ENCODE peak calls at places on chromosomes 5 and 9, in ten cellular contexts. U, B, C, E, G, Z, I, R, O and H are unnamed samples.

GRCh38 chr5:177124486-177124991 is 9.0 kb upstream of the NSD1 start:
- DNase-seq in U (no peak), B (peak; percentile 5), C (no peak), E (no peak), G (no peak), Z (no peak), I (peak; percentile 89), R (no peak), O (no peak), H (no peak)

GRCh38 chr9:124887832-124888231 is 25.9 kb downstream of the ARPC5L start:
- DNase-seq in U (no peak), B (no peak), C (no peak), E (no peak), G (no peak), Z (no peak), I (no peak), R (no peak), O (no peak), H (no peak)

GRCh38 chr5:159735749-159736660 is 180.3 kb upstream of the ADRA1B start:
- DNase-seq in U (no peak), B (no peak), C (no peak), E (no peak), G (no peak), Z (no peak), I (no peak), R (no peak), O (no peak), H (no peak)

GRCh38 chr9:97711223-97711626 is 14.1 kb upstream of the XPA start:
- DNase-seq in U (no peak), B (no peak), C (no peak), E (no peak), G (peak; percentile 81), Z (no peak), I (peak; percentile 70), R (no peak), O (no peak), H (no peak)

GRCh38 chr5:61009907-61010306 is 64.9 kb downstream of the NDUFAF2 start:
- DNase-seq in U (no peak), B (no peak), C (no peak), E (no peak), G (no peak), Z (no peak), I (no peak), R (no peak), O (no peak), H (no peak)

GRCh38 chr9:131423171-131423581 is 29.3 kb downstream of the PRRC2B start:
- DNase-seq in U (peak; percentile 80), B (peak; percentile 91), C (no peak), E (peak; percentile 61), G (no peak), Z (no peak), I (peak; percentile 82), R (peak; percentile 91), O (no peak), H (no peak)

GRCh38 chr5:81249240-81249639 is 16.1 kb downstream of the CKMT2 start:
- DNase-seq in U (no peak), B (no peak), C (no peak), E (no peak), G (no peak), Z (no peak), I (no peak), R (no peak), O (no peak), H (no peak)

GRCh38 chr5:95715799-95716461 is 15.2 kb upstream of the RHOBTB3 start:
- DNase-seq in U (peak; percentile 67), B (no peak), C (no peak), E (no peak), G (no peak), Z (no peak), I (no peak), R (peak; percentile 81), O (no peak), H (peak; percentile 82)

GRCh38 chr5:139884144-139884543 is 88.5 kb downstream of the PSD2 start:
- DNase-seq in U (no peak), B (no peak), C (no peak), E (no peak), G (no peak), Z (no peak), I (no peak), R (no peak), O (no peak), H (no peak)

GRCh38 chr9:26034776-26035175 is 356.5 kb upstream of the TUSC1 start:
- DNase-seq in U (no peak), B (no peak), C (no peak), E (no peak), G (no peak), Z (no peak), I (no peak), R (no peak), O (no peak), H (no peak)

GRCh38 chr5:176955895-176956294 is 50.7 kb downstream of the UIMC1 start:
- DNase-seq in U (peak; percentile 9), B (no peak), C (no peak), E (no peak), G (no peak), Z (no peak), I (no peak), R (no peak), O (no peak), H (no peak)

GRCh38 chr5:142697356-142697807 is 11.5 kb upstream of the FGF1 start:
- DNase-seq in U (peak; percentile 39), B (no peak), C (no peak), E (peak; percentile 75), G (no peak), Z (no peak), I (peak; percentile 18), R (no peak), O (no peak), H (no peak)

GRCh38 chr5:122498163-122498562 is 186.1 kb downstream of the SNCAIP start:
- DNase-seq in U (peak; percentile 48), B (no peak), C (no peak), E (no peak), G (no peak), Z (no peak), I (peak; percentile 76), R (no peak), O (no peak), H (no peak)

GRCh38 chr9:4137755-4138154 is 162.1 kb downstream of the GLIS3 start:
- DNase-seq in U (peak; percentile 24), B (peak; percentile 55), C (no peak), E (no peak), G (no peak), Z (no peak), I (no peak), R (peak; percentile 30), O (no peak), H (no peak)

GRCh38 chr5:78971998-78972397 is 13.1 kb downstream of the ARSB start:
- DNase-seq in U (no peak), B (no peak), C (no peak), E (no peak), G (no peak), Z (no peak), I (no peak), R (no peak), O (no peak), H (no peak)

GRCh38 chr5:9059920-9060691 is 485.8 kb downstream of the SEMA5A start:
- DNase-seq in U (peak; percentile 95), B (no peak), C (no peak), E (peak; percentile 36), G (no peak), Z (no peak), I (no peak), R (peak; percentile 77), O (no peak), H (peak; percentile 29)

GRCh38 chr5:178990491-178990890 is 4.6 kb downstream of the GRM6 start:
- DNase-seq in U (no peak), B (no peak), C (no peak), E (no peak), G (no peak), Z (no peak), I (no peak), R (no peak), O (no peak), H (no peak)

GRCh38 chr5:111022301-111022700 is 49.2 kb upstream of the TSLP start:
- DNase-seq in U (no peak), B (no peak), C (no peak), E (no peak), G (no peak), Z (no peak), I (no peak), R (no peak), O (no peak), H (no peak)

GRCh38 chr9:93108301-93109041 is 12.5 kb downstream of the CARD19 start:
- DNase-seq in U (no peak), B (no peak), C (no peak), E (peak; percentile 15), G (no peak), Z (no peak), I (no peak), R (no peak), O (no peak), H (no peak)

GRCh38 chr9:119216891-119217290 is 152.3 kb downstream of the BRINP1 start:
- DNase-seq in U (peak; percentile 20), B (no peak), C (no peak), E (no peak), G (no peak), Z (no peak), I (no peak), R (no peak), O (no peak), H (no peak)